ENCODE peak calls at places on chromosome 19, in nine cellular contexts. H, E, J, Y, L, S, U, A and C are unnamed samples. For H3K27me3 and H3K9me3, the result is how much of the 10 kb centered on the place peaks cover.

GRCh38 chr19:33879818-33880575 is 83.3 kb downstream of the KCTD15 start:
- DNase-seq in H (no peak), E (no peak), J (no peak), Y (no peak), L (no peak), S (peak), U (no peak), A (no peak), C (no peak)

GRCh38 chr19:355134-355533 is 10.5 kb upstream of the MIER2 start:
- DNase-seq in H (no peak), E (no peak), J (no peak), Y (no peak), L (no peak), S (no peak), U (no peak), A (no peak), C (peak)

GRCh38 chr19:7916908-7917291 is 2.3 kb downstream of the TGFBR3L start:
- DNase-seq in H (no peak), E (no peak), J (no peak), Y (no peak), L (no peak), S (no peak), U (no peak), A (no peak), C (no peak)

GRCh38 chr19:15025237-15025636 is 24.0 kb upstream of the CASP14 start:
- DNase-seq in H (no peak), E (no peak), J (no peak), Y (no peak), L (no peak), S (no peak), U (no peak), A (no peak), C (no peak)

GRCh38 chr19:41597600-41598041 is 21.7 kb downstream of the CEACAM21 start:
- DNase-seq in H (peak), E (peak), J (peak), Y (peak), L (peak), S (peak), U (no peak), A (no peak), C (peak)

GRCh38 chr19:33296473-33297060 is 5.8 kb downstream of the CEBPA start:
- DNase-seq in H (no peak), E (peak), J (no peak), Y (no peak), L (no peak), S (no peak), U (peak), A (peak), C (no peak)

GRCh38 chr19:369256-369655 is 24.7 kb upstream of the MIER2 start:
- DNase-seq in H (no peak), E (no peak), J (no peak), Y (no peak), L (no peak), S (no peak), U (no peak), A (no peak), C (no peak)

GRCh38 chr19:9323919-9324583 is at the start of gene ZNF559:
- DNase-seq in H (peak), E (peak), J (peak), Y (peak), L (peak), S (peak), U (peak), A (peak), C (peak)

GRCh38 chr19:44750713-44751112 is 2.2 kb downstream of the BCL3 start:
- DNase-seq in H (no peak), E (no peak), J (no peak), Y (no peak), L (no peak), S (no peak), U (no peak), A (no peak), C (no peak)

GRCh38 chr19:34224996-34225658 is 29.2 kb upstream of the GARRE1 start:
- DNase-seq in H (no peak), E (no peak), J (no peak), Y (no peak), L (no peak), S (no peak), U (no peak), A (no peak), C (no peak)

GRCh38 chr19:40266111-40266510 is 19.0 kb downstream of the AKT2 start:
- DNase-seq in H (no peak), E (no peak), J (peak), Y (no peak), L (no peak), S (peak), U (peak), A (no peak), C (no peak)

GRCh38 chr19:10228925-10229324 is 2.2 kb downstream of the S1PR2 start:
- DNase-seq in H (peak), E (peak), J (no peak), Y (peak), L (peak), S (no peak), U (no peak), A (no peak), C (peak)

GRCh38 chr19:41447732-41448332 is 4.9 kb downstream of the ERICH4 start:
- DNase-seq in H (no peak), E (no peak), J (no peak), Y (no peak), L (no peak), S (no peak), U (no peak), A (no peak), C (no peak)

GRCh38 chr19:39824143-39825092 is 9.5 kb downstream of the DYRK1B start:
- DNase-seq in H (peak), E (peak), J (peak), Y (peak), L (peak), S (peak), U (peak), A (peak), C (no peak)

GRCh38 chr19:9785367-9786331 is 17.1 kb upstream of the ZNF846 start:
- DNase-seq in H (peak), E (peak), J (peak), Y (peak), L (peak), S (peak), U (peak), A (peak), C (peak)

GRCh38 chr19:5974721-5975387 is 3.1 kb downstream of the RANBP3 start:
- DNase-seq in H (no peak), E (no peak), J (no peak), Y (peak), L (no peak), S (no peak), U (no peak), A (no peak), C (no peak)

GRCh38 chr19:44737238-44738160 is 11.0 kb upstream of the BCL3 start:
- DNase-seq in H (no peak), E (no peak), J (no peak), Y (no peak), L (no peak), S (no peak), U (no peak), A (no peak), C (peak)

GRCh38 chr19:14091086-14091884 is 734 bp upstream of the SAMD1 start:
- DNase-seq in H (peak), E (peak), J (peak), Y (peak), L (no peak), S (peak), U (no peak), A (no peak), C (peak)

GRCh38 chr19:4635763-4636135 is 3.6 kb upstream of the TNFAIP8L1 start:
- DNase-seq in H (no peak), E (no peak), J (no peak), Y (no peak), L (peak), S (no peak), U (no peak), A (no peak), C (no peak)

GRCh38 chr19:31149306-31149975 is 199.8 kb downstream of the TSHZ3 start:
- DNase-seq in H (no peak), E (no peak), J (no peak), Y (no peak), L (peak), S (no peak), U (no peak), A (no peak), C (peak)

GRCh38 chr19:6714749-6715555 is 5.5 kb downstream of the C3 start:
- DNase-seq in H (no peak), E (no peak), J (no peak), Y (no peak), L (no peak), S (no peak), U (no peak), A (no peak), C (no peak)

GRCh38 chr19:29278716-29279115 is 65.8 kb upstream of the UQCRFS1 start:
- DNase-seq in H (no peak), E (no peak), J (peak), Y (no peak), L (no peak), S (no peak), U (no peak), A (no peak), C (no peak)

GRCh38 chr19:29745253-29745652 is 30.2 kb upstream of the C19orf12 start:
- DNase-seq in H (no peak), E (no peak), J (no peak), Y (no peak), L (peak), S (no peak), U (no peak), A (no peak), C (no peak)

GRCh38 chr19:10420444-10421239 is at the start of gene PDE4A:
- DNase-seq in H (no peak), E (no peak), J (no peak), Y (no peak), L (peak), S (no peak), U (peak), A (no peak), C (peak)

GRCh38 chr19:47258434-47258833 is 2.1 kb downstream of the CCDC9 start:
- DNase-seq in H (no peak), E (no peak), J (no peak), Y (no peak), L (no peak), S (no peak), U (no peak), A (no peak), C (no peak)
- H3K4me3 ChIP-seq in H (no peak), E (no peak), J (no peak), Y (no peak), L (peak), S (no peak), U (peak), A (no peak), C (peak)

GRCh38 chr19:1863638-1864479 is 480 bp upstream of the KLF16 start:
- DNase-seq in H (peak), E (peak), J (peak), Y (peak), L (peak), S (peak), U (peak), A (peak), C (peak)

GRCh38 chr19:1863308-1863637 is at the start of gene KLF16:
- DNase-seq in H (no peak), E (no peak), J (no peak), Y (no peak), L (no peak), S (no peak), U (no peak), A (no peak), C (no peak)

GRCh38 chr19:1865172-1866010 is 2.0 kb upstream of the KLF16 start:
- DNase-seq in H (no peak), E (no peak), J (no peak), Y (no peak), L (no peak), S (no peak), U (no peak), A (peak), C (no peak)

GRCh38 chr19:1862424-1863307 is 713 bp downstream of the KLF16 start:
- DNase-seq in H (no peak), E (no peak), J (no peak), Y (peak), L (peak), S (peak), U (no peak), A (no peak), C (peak)

DNA sequence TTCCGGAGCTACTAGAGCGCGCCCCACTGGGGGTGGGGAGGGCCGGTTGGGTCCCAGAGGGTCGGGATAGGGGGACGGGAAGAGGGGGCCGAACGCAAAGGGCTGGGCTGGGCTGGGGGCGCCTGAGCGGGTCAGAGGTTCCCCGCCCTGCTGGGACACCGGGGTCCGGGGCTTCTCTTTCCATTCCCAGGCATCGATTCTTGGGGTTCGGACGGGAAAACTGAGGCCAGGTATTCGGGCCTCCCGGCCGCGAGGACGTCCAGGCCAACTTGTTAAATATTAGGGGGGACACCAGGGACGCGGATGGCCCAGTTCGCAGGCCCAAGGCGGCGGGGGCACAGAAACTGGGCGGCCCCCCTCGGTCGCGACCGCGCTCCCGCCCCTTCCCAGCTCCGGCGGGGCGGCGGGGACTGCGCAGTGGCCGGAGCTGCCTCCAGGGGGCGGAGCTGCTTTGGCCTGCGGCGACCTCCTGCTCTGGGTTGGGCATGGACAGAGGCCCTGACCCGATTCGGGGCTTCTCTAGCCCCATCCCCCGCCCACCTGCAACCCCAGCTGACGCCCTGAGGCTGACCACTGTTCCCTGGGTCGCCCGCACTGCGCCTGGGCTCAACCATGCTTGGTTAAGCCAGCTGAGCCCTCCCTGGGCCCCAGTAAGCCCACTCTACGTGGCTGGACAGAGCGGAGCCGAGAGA is 1.2 kb upstream of the KLF16 start:
- DNase-seq in H (no peak), E (peak), J (no peak), Y (no peak), L (peak), S (peak), U (peak), A (peak), C (peak)
- H3K27me3 ChIP-seq in H (under half), E (under half), J (under half), Y (under half), L (under half), S (under half), U (under half), A (under half), C (under half)

GRCh38 chr19:52028027-52028779 is at the start of gene ZNF614:
- DNase-seq in H (peak), E (peak), J (peak), Y (peak), L (peak), S (peak), U (peak), A (peak), C (peak)

GRCh38 chr19:52034051-52034728 is 6.0 kb upstream of the ZNF614 start:
- DNase-seq in H (no peak), E (no peak), J (no peak), Y (no peak), L (no peak), S (no peak), U (no peak), A (no peak), C (no peak)

DNA sequence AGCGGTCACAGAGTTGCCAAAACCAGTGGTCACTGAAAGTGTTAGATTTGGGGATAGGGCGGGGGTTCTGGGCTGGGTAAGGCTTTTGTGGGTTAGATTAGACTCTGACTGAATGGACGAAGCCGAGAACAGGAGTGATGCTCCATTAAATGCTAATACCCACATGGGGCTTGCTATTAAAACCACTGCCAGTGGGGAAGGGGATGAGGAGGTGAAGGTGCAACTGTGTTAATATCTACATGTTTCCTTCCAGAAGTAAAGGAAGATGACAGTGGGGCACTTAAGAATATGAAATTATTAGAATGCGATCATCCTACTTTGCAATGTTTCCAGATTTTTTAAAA is 573 bp upstream of the ZNF614 start:
- DNase-seq in H (no peak), E (no peak), J (no peak), Y (no peak), L (no peak), S (no peak), U (no peak), A (no peak), C (no peak)
- H3K9me3 ChIP-seq in H (under half), E (under half), J (under half), Y (under half), L (under half), S (under half), U (half or more), A (under half), C (under half)

DNA sequence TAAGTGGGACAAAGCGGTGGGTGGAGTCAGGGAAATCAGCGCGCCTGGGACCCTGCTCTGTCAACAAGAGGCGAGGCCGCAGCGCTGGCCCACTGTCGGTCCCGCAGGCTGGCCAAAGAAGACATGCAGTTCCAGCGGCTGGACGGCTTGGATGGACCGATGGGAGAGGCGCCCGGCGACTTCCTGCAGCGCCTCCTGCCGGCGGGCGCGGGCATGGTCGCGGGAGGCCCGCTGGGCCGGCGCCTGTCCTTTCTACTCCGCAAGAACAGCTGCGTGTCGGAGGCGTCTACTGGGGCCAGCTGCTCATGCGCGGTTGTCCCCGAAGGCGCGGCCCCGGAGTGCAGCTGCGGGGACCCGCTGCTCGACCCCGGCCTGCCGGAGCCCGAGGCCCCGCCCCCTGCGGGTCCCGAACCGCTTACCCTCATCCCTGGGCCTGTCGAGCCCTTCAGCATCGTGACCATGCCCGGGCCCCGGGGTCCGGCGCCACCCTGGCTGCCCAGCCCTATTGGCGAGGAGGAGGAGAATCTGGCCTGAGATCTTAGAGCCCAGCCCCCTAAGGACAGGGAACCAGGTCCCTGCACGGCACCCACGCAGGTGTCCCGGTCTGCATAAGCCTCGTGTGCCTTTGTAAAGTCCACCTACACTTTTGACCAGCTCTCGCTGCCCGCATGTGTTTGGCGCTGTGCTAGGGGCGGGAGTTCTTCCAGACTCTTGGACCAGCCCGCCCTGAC is 6.1 kb downstream of the BEST2 start:
- DNase-seq in H (no peak), E (peak), J (peak), Y (peak), L (peak), S (peak), U (peak), A (peak), C (peak)
- H3K4me3 ChIP-seq in H (peak), E (no peak), J (peak), Y (peak), L (peak), S (peak), U (peak), A (peak), C (peak)

GRCh38 chr19:3368441-3368795 is 2.0 kb downstream of the NFIC start:
- DNase-seq in H (no peak), E (no peak), J (no peak), Y (no peak), L (no peak), S (no peak), U (peak), A (no peak), C (no peak)
- H3K27me3 ChIP-seq in H (under half), E (under half), J (under half), Y (under half), L (half or more), S (under half), U (under half), A (under half), C (under half)

DNA sequence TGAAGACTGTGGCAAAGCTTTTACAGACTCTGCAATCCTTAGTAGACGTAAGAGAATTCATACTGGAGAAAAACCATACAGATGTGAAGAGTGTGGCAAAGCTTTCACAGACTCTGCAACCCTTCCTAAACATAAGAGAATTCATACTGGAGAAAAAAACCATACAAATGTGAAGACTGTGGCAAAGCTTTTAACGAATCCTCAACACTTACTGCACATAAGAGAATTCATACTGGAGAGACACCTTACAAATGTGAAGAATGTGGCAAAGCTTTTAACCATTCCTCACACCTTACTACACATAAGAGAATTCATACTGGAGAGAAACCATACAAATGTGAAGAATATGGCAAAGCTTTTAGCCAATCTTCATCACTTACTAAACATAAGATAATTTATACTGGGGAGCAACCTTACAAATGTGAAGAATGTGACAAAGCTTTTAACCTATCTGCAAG is 50.1 kb upstream of the ZNF98 start:
- DNase-seq in H (no peak), E (no peak), J (no peak), Y (no peak), L (no peak), S (no peak), U (no peak), A (no peak), C (no peak)
- H3K9me3 ChIP-seq in H (under half), E (under half), J (half or more), Y (half or more), L (half or more), S (under half), U (half or more), A (half or more), C (under half)

DNA sequence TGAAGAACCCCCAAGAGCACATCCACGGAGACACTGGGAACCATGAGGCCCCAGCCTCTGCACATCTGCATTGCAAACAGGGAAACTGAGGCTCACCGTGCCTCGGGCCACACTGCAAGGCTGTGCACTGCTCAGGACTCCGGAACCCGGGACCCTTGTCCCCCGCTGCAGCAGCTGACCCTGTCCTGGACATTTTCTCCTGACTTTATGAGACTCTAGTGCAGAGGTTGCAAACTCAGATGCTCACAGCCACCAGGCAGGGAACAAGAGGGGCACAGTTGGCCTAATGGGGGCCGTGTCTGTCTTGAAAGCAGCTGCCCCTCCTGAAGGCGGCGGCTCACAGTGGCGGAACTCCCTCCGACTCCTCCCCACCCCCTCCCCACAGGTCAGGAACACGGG is 16.5 kb upstream of the IGLON5 start:
- DNase-seq in H (no peak), E (no peak), J (no peak), Y (no peak), L (no peak), S (no peak), U (no peak), A (no peak), C (no peak)
- H3K4me3 ChIP-seq in H (no peak), E (no peak), J (no peak), Y (no peak), L (no peak), S (no peak), U (no peak), A (no peak), C (no peak)

DNA sequence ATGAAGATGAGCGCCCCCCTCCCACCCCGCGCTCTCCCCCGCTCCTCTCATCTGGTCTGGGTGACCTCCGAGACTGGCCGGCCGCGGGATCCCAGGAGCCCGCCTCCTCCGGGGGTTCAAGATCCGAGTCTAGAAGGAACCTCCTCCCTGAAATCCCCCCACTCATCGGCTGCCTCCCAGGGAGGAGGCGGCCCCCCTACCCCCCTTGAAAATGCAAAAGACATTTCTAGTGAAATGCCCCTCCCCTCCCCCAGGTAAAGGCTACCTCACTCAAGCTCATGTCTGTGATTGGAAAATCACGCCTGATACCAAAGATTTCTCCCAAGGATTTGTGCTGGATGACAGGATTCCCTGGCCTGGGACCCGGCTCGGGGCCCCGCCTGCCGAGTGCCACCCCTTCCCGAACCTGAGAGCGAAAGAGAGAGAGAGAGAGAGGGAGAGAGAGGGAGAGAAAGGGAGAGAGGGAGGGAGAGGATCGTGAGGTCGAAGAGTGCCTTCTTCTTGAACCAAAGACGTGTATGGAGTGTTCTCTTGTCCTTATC is 23.4 kb downstream of the ONECUT3 start:
- DNase-seq in H (no peak), E (no peak), J (no peak), Y (no peak), L (no peak), S (no peak), U (no peak), A (no peak), C (no peak)
- H3K27me3 ChIP-seq in H (under half), E (under half), J (under half), Y (under half), L (half or more), S (half or more), U (half or more), A (half or more), C (under half)